ENCODE peak calls at places on chromosome 19, in four cellular contexts. One of them, this sample, is unnamed.

GRCh38 chr19:3145909-3146676 is 10.3 kb downstream of the GNA15 start:
- DNase-seq in adipocyte: no peak
- DNase-seq in left cardiac atrium: no peak
- DNase-seq in stimulated activated CD4-positive, alpha-beta T cell treated with anti-CD3 and anti-CD28 coated beads, Interleukin-2, amount 100 ng/mL, for 48 hours: no peak
- DNase-seq in this sample: no peak

GRCh38 chr19:1384085-1384462 is 367 bp downstream of the NDUFS7 start:
- DNase-seq in adipocyte: no peak
- DNase-seq in stimulated activated CD4-positive, alpha-beta T cell treated with anti-CD3 and anti-CD28 coated beads, Interleukin-2, amount 100 ng/mL, for 48 hours: no peak
- DNase-seq in left cardiac atrium: no peak
- DNase-seq in this sample: no peak

GRCh38 chr19:39996218-39996810 is 546 bp upstream of the ZNF546 start:
- DNase-seq in left cardiac atrium: peak
- DNase-seq in stimulated activated CD4-positive, alpha-beta T cell treated with anti-CD3 and anti-CD28 coated beads, Interleukin-2, amount 100 ng/mL, for 48 hours: peak
- DNase-seq in adipocyte: peak
- DNase-seq in this sample: no peak

GRCh38 chr19:33300016-33300981 is 2.0 kb downstream of the CEBPA start:
- DNase-seq in adipocyte: no peak
- DNase-seq in left cardiac atrium: no peak
- DNase-seq in stimulated activated CD4-positive, alpha-beta T cell treated with anti-CD3 and anti-CD28 coated beads, Interleukin-2, amount 100 ng/mL, for 48 hours: no peak
- DNase-seq in this sample: no peak

GRCh38 chr19:56838930-56839664 is 1.4 kb downstream of the PEG3 start:
- DNase-seq in stimulated activated CD4-positive, alpha-beta T cell treated with anti-CD3 and anti-CD28 coated beads, Interleukin-2, amount 100 ng/mL, for 48 hours: no peak
- DNase-seq in adipocyte: peak
- DNase-seq in left cardiac atrium: peak
- DNase-seq in this sample: no peak

GRCh38 chr19:39276740-39277139 is 8.5 kb downstream of the IFNL2 start:
- DNase-seq in left cardiac atrium: no peak
- DNase-seq in stimulated activated CD4-positive, alpha-beta T cell treated with anti-CD3 and anti-CD28 coated beads, Interleukin-2, amount 100 ng/mL, for 48 hours: no peak
- DNase-seq in adipocyte: no peak
- DNase-seq in this sample: no peak

GRCh38 chr19:45079063-45079910 is at the start of gene GEMIN7:
- DNase-seq in stimulated activated CD4-positive, alpha-beta T cell treated with anti-CD3 and anti-CD28 coated beads, Interleukin-2, amount 100 ng/mL, for 48 hours: peak
- DNase-seq in adipocyte: peak
- DNase-seq in left cardiac atrium: peak
- DNase-seq in this sample: peak

GRCh38 chr19:30084390-30084819 is 142.4 kb downstream of the URI1 start:
- DNase-seq in stimulated activated CD4-positive, alpha-beta T cell treated with anti-CD3 and anti-CD28 coated beads, Interleukin-2, amount 100 ng/mL, for 48 hours: no peak
- DNase-seq in adipocyte: no peak
- DNase-seq in left cardiac atrium: no peak
- DNase-seq in this sample: no peak

GRCh38 chr19:18029617-18030338 is 21.8 kb downstream of the ARRDC2 start:
- DNase-seq in left cardiac atrium: peak
- DNase-seq in stimulated activated CD4-positive, alpha-beta T cell treated with anti-CD3 and anti-CD28 coated beads, Interleukin-2, amount 100 ng/mL, for 48 hours: no peak
- DNase-seq in adipocyte: no peak
- DNase-seq in this sample: no peak

GRCh38 chr19:3442487-3443071 is 37.7 kb downstream of the SMIM24 start:
- DNase-seq in stimulated activated CD4-positive, alpha-beta T cell treated with anti-CD3 and anti-CD28 coated beads, Interleukin-2, amount 100 ng/mL, for 48 hours: no peak
- DNase-seq in adipocyte: no peak
- DNase-seq in left cardiac atrium: no peak
- DNase-seq in this sample: no peak

GRCh38 chr19:57165846-57166245 is 1.4 kb downstream of the DUXA start:
- DNase-seq in stimulated activated CD4-positive, alpha-beta T cell treated with anti-CD3 and anti-CD28 coated beads, Interleukin-2, amount 100 ng/mL, for 48 hours: no peak
- DNase-seq in adipocyte: no peak
- DNase-seq in left cardiac atrium: no peak
- DNase-seq in this sample: no peak

GRCh38 chr19:50661675-50662441 is 12.6 kb downstream of the C19orf81 start:
- DNase-seq in adipocyte: no peak
- DNase-seq in left cardiac atrium: no peak
- DNase-seq in stimulated activated CD4-positive, alpha-beta T cell treated with anti-CD3 and anti-CD28 coated beads, Interleukin-2, amount 100 ng/mL, for 48 hours: no peak
- DNase-seq in this sample: no peak